ENCODE peak calls at places on chromosomes 6 and 20, in four cellular contexts. Z is HL-60, Q is GM12878, G is K562. A is an unnamed sample.
A peak's percentile ranks its signal among the peaks of the same experiment; 100 is the strongest.

GRCh38 chr6:120489941-120490340 is 844.3 kb downstream of the TBC1D32 start:
- DNase-seq in Z (no peak), G (no peak), Q (no peak), A (no peak)

GRCh38 chr6:12477616-12478015 is 187.5 kb downstream of the EDN1 start:
- DNase-seq in Q (no peak), G (no peak), Z (no peak), A (no peak)

GRCh38 chr6:22082278-22082677 is 214.6 kb downstream of the PRL start:
- DNase-seq in Z (no peak), Q (no peak), G (no peak), A (no peak)

GRCh38 chr20:45304464-45304999 is 2.1 kb upstream of the RBPJL start:
- DNase-seq in Q (no peak), G (no peak), Z (no peak), A (no peak)

GRCh38 chr6:37321101-37321500 is 32.7 kb upstream of the RNF8 start:
- DNase-seq in Q (no peak), Z (no peak), G (no peak), A (no peak)

GRCh38 chr20:63696311-63696627 is 183 bp upstream of the TNFRSF6B start:
- DNase-seq in G (no peak), Q (no peak), Z (no peak), A (peak; percentile 54)

GRCh38 chr6:142301421-142302391 is at the start of gene ADGRG6:
- DNase-seq in G (peak; percentile 22), Q (no peak), Z (peak; percentile 13), A (peak; percentile 24)

GRCh38 chr20:31517373-31517772 is 3.1 kb downstream of the HM13 start:
- DNase-seq in Q (no peak), Z (no peak), G (peak; percentile 38), A (no peak)

GRCh38 chr6:9437836-9438235 is 977.0 kb downstream of the TFAP2A start:
- DNase-seq in Z (no peak), Q (no peak), G (no peak), A (no peak)

GRCh38 chr6:28496099-28496779 is 19.4 kb downstream of the GPX6 start:
- DNase-seq in Z (no peak), G (no peak), Q (no peak), A (no peak)

GRCh38 chr20:18507218-18508191 is at the start of gene SEC23B:
- DNase-seq in Z (peak; percentile 96), Q (peak; percentile 96), G (peak; percentile 92), A (peak; percentile 88)

GRCh38 chr6:24489470-24489869 is at the start of gene GPLD1:
- DNase-seq in Z (no peak), G (no peak), Q (no peak), A (no peak)

GRCh38 chr6:11685411-11686093 is 93.1 kb downstream of the ADTRP start:
- DNase-seq in G (no peak), Q (no peak), Z (no peak), A (no peak)

GRCh38 chr6:30234361-30234760 is 21.2 kb upstream of the TRIM26 start:
- DNase-seq in Z (no peak), G (no peak), Q (no peak), A (no peak)

GRCh38 chr6:87731818-87732661 is 30.0 kb upstream of the AKIRIN2 start:
- DNase-seq in Z (peak; percentile 98), G (no peak), Q (peak; percentile 71), A (no peak)

GRCh38 chr20:46031701-46032254 is 2.8 kb downstream of the SLC12A5 start:
- DNase-seq in G (no peak), Q (no peak), Z (no peak), A (no peak)

GRCh38 chr20:8404912-8405635 is 273.0 kb downstream of the PLCB1 start:
- DNase-seq in Q (peak; percentile 54), G (no peak), Z (peak; percentile 57), A (no peak)
- TF ChIP-seq SPI1 in Q (peak; percentile 73), G (no peak), Z (no peak), A (peak; percentile 56)

DNA sequence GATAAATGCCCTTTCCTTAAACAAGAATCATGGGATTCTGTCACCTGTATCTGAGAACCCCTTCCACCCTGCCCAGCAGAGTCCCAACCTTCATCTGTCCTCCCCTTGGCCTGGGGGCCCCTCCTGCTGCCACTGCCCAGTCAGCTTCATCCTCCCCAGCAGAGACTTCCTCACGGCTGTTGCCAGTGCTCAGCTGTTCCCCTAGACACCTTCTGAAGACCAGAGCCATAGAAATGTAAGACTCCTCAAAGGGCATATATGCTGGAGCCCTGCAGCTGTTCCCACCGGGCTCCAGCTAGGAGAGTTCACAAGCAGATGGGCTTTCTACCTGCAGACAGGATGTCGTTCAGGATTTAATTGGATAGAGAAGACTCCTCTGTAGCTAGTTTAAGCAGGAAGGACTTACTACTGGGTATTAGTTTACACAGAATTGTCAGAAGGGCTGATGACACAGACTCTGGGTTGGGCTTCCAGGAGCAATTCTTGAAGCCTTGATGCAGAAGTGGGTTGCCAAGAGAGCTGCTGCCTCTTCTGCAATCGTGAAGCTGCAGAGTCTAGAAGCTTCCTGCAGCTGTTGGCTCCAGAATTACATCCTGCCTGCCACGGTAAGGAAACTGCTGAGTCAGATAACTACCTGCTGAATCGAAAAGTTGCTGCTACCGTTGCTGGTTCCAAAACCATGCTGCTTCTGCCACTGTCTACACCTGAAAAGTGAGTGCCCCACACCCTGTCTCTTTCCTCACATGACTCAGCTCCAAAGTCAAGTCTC is 57.1 kb upstream of the MLN start:
- DNase-seq in G (no peak), Z (no peak), Q (no peak), A (no peak)
- TF ChIP-seq POLR2AphosphoS5 in G (no peak), Z (no peak), Q (no peak), A (no peak)

GRCh38 chr6:98039443-98039842 is 756.4 kb upstream of the MMS22L start:
- DNase-seq in Z (no peak), Q (no peak), G (no peak), A (no peak)

GRCh38 chr6:98041072-98041471 is 758.1 kb upstream of the MMS22L start:
- DNase-seq in Q (no peak), Z (no peak), G (no peak), A (no peak)

GRCh38 chr6:98037571-98037970 is 754.6 kb upstream of the MMS22L start:
- DNase-seq in Z (no peak), Q (no peak), G (no peak), A (no peak)

GRCh38 chr6:98041921-98042320 is 758.9 kb upstream of the MMS22L start:
- DNase-seq in Q (no peak), Z (no peak), G (no peak), A (no peak)

DNA sequence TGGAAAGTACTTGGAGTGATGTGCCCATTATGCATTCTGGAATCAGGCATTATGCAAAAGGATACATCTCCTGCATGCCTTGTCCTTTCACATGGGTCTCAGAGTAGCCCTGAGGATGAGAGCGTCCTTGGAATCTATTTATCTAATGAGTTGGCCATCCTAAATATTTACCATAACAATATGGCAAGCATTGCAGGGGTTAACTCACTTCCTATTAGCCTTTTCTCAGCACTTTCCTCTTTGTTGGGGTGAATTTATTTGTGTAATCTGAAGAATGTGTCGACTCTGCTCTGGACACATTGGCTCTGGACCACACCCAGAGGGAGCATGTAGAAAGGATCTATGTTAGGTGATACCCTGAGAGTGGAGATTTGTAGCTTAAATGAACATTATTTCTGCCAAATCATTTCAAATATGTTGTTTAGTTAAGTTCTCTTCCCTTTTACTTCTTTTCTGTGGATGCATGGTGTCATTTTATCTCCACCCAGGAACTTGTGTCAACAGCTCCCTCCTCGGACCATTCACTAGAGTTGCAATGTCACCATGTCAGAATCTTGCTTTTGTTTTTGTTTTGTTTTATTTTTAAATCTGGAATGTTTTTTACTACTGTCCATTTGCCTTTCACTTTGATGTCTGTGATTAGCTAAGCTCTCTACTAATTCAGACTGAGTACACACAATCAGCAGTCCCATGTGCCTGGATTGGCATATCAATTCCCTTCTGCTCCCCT is 757.0 kb upstream of the MMS22L start:
- DNase-seq in G (no peak), Z (no peak), Q (no peak), A (no peak)
- TF ChIP-seq SPI1 in G (no peak), Z (no peak), Q (no peak), A (no peak)

GRCh38 chr6:31865205-31866118 is 2.8 kb upstream of the NEU1 start:
- DNase-seq in G (no peak), Q (no peak), Z (no peak), A (no peak)

GRCh38 chr6:31861150-31861549 is 1.5 kb downstream of the NEU1 start:
- DNase-seq in Q (no peak), G (no peak), Z (no peak), A (no peak)

GRCh38 chr6:31861919-31862343 is 690 bp downstream of the NEU1 start:
- DNase-seq in G (no peak), Z (no peak), Q (no peak), A (no peak)

GRCh38 chr6:31862344-31863235 is at the start of gene NEU1:
- DNase-seq in Q (peak; percentile 97), Z (peak; percentile 100), G (peak; percentile 100), A (peak; percentile 98)

GRCh38 chr6:31864818-31865204 is 2.2 kb upstream of the NEU1 start:
- DNase-seq in Z (no peak), Q (no peak), G (no peak), A (no peak)
- TF ChIP-seq POLR2AphosphoS5 in Z (no peak), Q (no peak), G (no peak), A (no peak)

DNA sequence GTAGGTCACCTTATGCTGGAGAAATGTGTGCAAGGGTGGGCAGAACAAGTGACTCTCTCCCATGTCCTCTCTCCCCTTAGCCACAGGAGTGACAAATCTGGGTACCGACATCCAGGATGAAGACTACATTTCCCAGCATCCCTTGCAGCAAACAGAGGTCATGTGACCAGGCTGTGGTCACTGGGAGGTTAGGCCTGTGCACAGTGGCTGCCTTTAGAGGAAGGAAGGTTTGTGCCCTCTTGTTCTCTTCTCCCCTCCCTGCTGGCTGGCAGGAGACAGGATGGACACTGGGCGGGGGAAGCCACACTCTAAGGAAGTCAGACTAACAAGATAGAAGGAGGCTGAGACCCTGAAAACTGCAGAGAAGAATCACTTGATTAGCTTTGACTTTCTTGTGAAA is 360.2 kb downstream of the PREX1 start:
- DNase-seq in G (peak; percentile 54), Q (no peak), Z (peak; percentile 8), A (no peak)
- TF ChIP-seq SPI1 in G (no peak), Q (no peak), Z (no peak), A (no peak)

DNA sequence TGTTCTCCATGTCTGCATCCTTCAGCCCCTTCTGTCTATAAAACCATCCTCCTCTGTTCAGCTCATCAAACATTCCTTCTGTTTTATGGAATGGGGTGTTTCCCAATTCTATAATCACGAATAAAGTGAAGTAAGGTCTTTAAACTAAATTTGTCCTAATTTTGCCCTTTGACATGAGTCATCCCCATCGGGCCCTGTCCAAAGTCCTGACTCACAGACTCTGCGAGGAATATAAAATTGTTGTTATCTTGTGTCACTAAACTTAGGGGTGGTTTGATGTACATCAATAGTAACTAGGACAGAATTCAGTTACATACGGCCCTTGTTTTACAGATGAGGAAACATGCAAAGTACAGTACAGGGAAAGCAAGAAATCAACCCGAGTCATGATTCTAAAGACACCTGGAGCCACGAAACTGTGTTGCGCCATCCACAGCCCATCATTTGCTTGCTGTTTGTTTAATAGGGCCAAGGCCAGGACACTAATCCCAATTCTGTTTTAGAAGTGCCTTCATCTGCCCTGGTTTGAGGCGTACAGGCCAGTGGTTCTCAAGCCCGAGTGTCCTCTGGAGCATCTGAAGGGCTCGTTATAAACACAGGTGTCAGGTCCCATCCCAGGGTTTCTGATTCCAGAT is 2.8 kb downstream of the ACSS1 start:
- DNase-seq in Z (no peak), G (peak; percentile 27), Q (no peak), A (no peak)
- TF ChIP-seq POLR2AphosphoS5 in Z (no peak), G (no peak), Q (no peak), A (no peak)

DNA sequence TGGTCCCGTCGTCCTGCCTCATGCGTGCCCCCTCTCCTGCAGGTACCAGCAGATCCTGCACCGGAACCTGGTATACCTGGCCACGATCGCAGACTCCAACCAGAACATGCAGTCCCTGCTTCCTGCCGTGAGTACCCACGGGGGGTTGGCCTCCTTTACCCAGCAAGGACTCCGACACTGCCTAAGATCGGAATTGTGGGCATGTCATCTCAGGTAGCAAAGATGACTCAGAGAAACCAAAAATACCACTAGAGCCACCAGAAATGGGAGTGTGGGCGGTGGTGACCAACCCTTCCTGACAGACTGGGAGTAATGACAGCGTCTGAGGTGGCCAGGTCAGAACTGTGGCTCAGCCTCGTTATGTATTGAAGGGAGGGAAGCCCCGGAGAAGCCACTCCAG is 16.3 kb downstream of the SS18L1 start:
- DNase-seq in G (no peak), Q (peak; percentile 50), Z (no peak), A (no peak)
- TF ChIP-seq SPI1 in G (no peak), Q (no peak), Z (no peak), A (no peak)

A was measured in GM12891.